ENCODE peak calls at places on chromosomes 16 and 17, in ten cellular contexts. One of them, this sample, is unnamed.

GRCh38 chr17:73255671-73256181 is 6.0 kb downstream of the CPSF4L start:
- DNase-seq in left cardiac atrium: peak; percentile 43
- DNase-seq in cardiac fibroblast: peak; percentile 35
- DNase-seq in stromal cell of bone marrow: no peak
- DNase-seq in GM03348: peak; percentile 78
- DNase-seq in mucosa of gallbladder: peak; percentile 40
- DNase-seq in adrenal gland: peak; percentile 35
- DNase-seq in colonic mucosa: peak; percentile 51
- DNase-seq in activated CD4-positive, alpha-beta T cell treated with anti-CD3 and anti-CD28 coated beads, Interleukin-2, amount 10 ng/mL, durations not matched to agents 7 days and 5 days: peak; percentile 54
- DNase-seq in CD4-positive, CD25-positive, alpha-beta regulatory T cell: peak; percentile 54
- DNase-seq in this sample: peak; percentile 47

GRCh38 chr17:15377608-15378007 is 36.2 kb upstream of the TEKT3 start:
- DNase-seq in left cardiac atrium: no peak
- DNase-seq in cardiac fibroblast: peak; percentile 81
- DNase-seq in stromal cell of bone marrow: peak; percentile 20
- DNase-seq in GM03348: peak; percentile 80
- DNase-seq in mucosa of gallbladder: no peak
- DNase-seq in adrenal gland: no peak
- DNase-seq in colonic mucosa: no peak
- DNase-seq in activated CD4-positive, alpha-beta T cell treated with anti-CD3 and anti-CD28 coated beads, Interleukin-2, amount 10 ng/mL, durations not matched to agents 7 days and 5 days: no peak
- DNase-seq in CD4-positive, CD25-positive, alpha-beta regulatory T cell: no peak
- DNase-seq in this sample: peak; percentile 68

GRCh38 chr17:47895254-47895855 is 681 bp upstream of the SP2 start:
- DNase-seq in left cardiac atrium: no peak
- DNase-seq in cardiac fibroblast: peak; percentile 51
- DNase-seq in stromal cell of bone marrow: no peak
- DNase-seq in GM03348: peak; percentile 40
- DNase-seq in mucosa of gallbladder: no peak
- DNase-seq in adrenal gland: peak; percentile 32
- DNase-seq in colonic mucosa: peak; percentile 55
- DNase-seq in activated CD4-positive, alpha-beta T cell treated with anti-CD3 and anti-CD28 coated beads, Interleukin-2, amount 10 ng/mL, durations not matched to agents 7 days and 5 days: peak; percentile 47
- DNase-seq in CD4-positive, CD25-positive, alpha-beta regulatory T cell: peak; percentile 61
- DNase-seq in this sample: peak; percentile 60

GRCh38 chr17:75364078-75364477 is 41.4 kb downstream of the GRB2 start:
- DNase-seq in left cardiac atrium: no peak
- DNase-seq in cardiac fibroblast: peak; percentile 49
- DNase-seq in stromal cell of bone marrow: peak; percentile 45
- DNase-seq in GM03348: peak; percentile 71
- DNase-seq in mucosa of gallbladder: no peak
- DNase-seq in adrenal gland: no peak
- DNase-seq in colonic mucosa: no peak
- DNase-seq in activated CD4-positive, alpha-beta T cell treated with anti-CD3 and anti-CD28 coated beads, Interleukin-2, amount 10 ng/mL, durations not matched to agents 7 days and 5 days: no peak
- DNase-seq in CD4-positive, CD25-positive, alpha-beta regulatory T cell: no peak
- DNase-seq in this sample: peak; percentile 54

GRCh38 chr17:40209404-40210093 is 9.6 kb upstream of the WIPF2 start:
- DNase-seq in left cardiac atrium: no peak
- DNase-seq in cardiac fibroblast: peak; percentile 17
- DNase-seq in stromal cell of bone marrow: no peak
- DNase-seq in GM03348: peak; percentile 77
- DNase-seq in mucosa of gallbladder: no peak
- DNase-seq in adrenal gland: no peak
- DNase-seq in colonic mucosa: no peak
- DNase-seq in activated CD4-positive, alpha-beta T cell treated with anti-CD3 and anti-CD28 coated beads, Interleukin-2, amount 10 ng/mL, durations not matched to agents 7 days and 5 days: no peak
- DNase-seq in CD4-positive, CD25-positive, alpha-beta regulatory T cell: no peak
- DNase-seq in this sample: peak; percentile 48

GRCh38 chr17:1998426-1998784 is 26.7 kb downstream of the RTN4RL1 start:
- DNase-seq in left cardiac atrium: no peak
- DNase-seq in cardiac fibroblast: no peak
- DNase-seq in stromal cell of bone marrow: no peak
- DNase-seq in GM03348: no peak
- DNase-seq in mucosa of gallbladder: no peak
- DNase-seq in adrenal gland: peak; percentile 41
- DNase-seq in colonic mucosa: peak; percentile 40
- DNase-seq in activated CD4-positive, alpha-beta T cell treated with anti-CD3 and anti-CD28 coated beads, Interleukin-2, amount 10 ng/mL, durations not matched to agents 7 days and 5 days: peak; percentile 17
- DNase-seq in CD4-positive, CD25-positive, alpha-beta regulatory T cell: no peak
- DNase-seq in this sample: no peak

GRCh38 chr17:76710863-76711611 is at the start of gene MXRA7:
- DNase-seq in left cardiac atrium: peak; percentile 80
- DNase-seq in cardiac fibroblast: peak; percentile 80
- DNase-seq in stromal cell of bone marrow: no peak
- DNase-seq in GM03348: peak; percentile 93
- DNase-seq in mucosa of gallbladder: peak; percentile 49
- DNase-seq in adrenal gland: peak; percentile 86
- DNase-seq in colonic mucosa: peak; percentile 81
- DNase-seq in activated CD4-positive, alpha-beta T cell treated with anti-CD3 and anti-CD28 coated beads, Interleukin-2, amount 10 ng/mL, durations not matched to agents 7 days and 5 days: peak; percentile 56
- DNase-seq in CD4-positive, CD25-positive, alpha-beta regulatory T cell: peak; percentile 24
- DNase-seq in this sample: peak; percentile 84

GRCh38 chr17:77353684-77354419 is 213.1 kb downstream of the SEC14L1 start:
- DNase-seq in left cardiac atrium: no peak
- DNase-seq in cardiac fibroblast: no peak
- DNase-seq in stromal cell of bone marrow: no peak
- DNase-seq in GM03348: no peak
- DNase-seq in mucosa of gallbladder: peak; percentile 9
- DNase-seq in adrenal gland: no peak
- DNase-seq in colonic mucosa: peak; percentile 19
- DNase-seq in activated CD4-positive, alpha-beta T cell treated with anti-CD3 and anti-CD28 coated beads, Interleukin-2, amount 10 ng/mL, durations not matched to agents 7 days and 5 days: no peak
- DNase-seq in CD4-positive, CD25-positive, alpha-beta regulatory T cell: no peak
- DNase-seq in this sample: no peak

GRCh38 chr17:77424585-77425344 is 284.0 kb downstream of the SEC14L1 start:
- DNase-seq in left cardiac atrium: peak; percentile 91
- DNase-seq in cardiac fibroblast: peak; percentile 99
- DNase-seq in stromal cell of bone marrow: peak; percentile 60
- DNase-seq in GM03348: no peak
- DNase-seq in mucosa of gallbladder: peak; percentile 88
- DNase-seq in adrenal gland: peak; percentile 94
- DNase-seq in colonic mucosa: peak; percentile 78
- DNase-seq in activated CD4-positive, alpha-beta T cell treated with anti-CD3 and anti-CD28 coated beads, Interleukin-2, amount 10 ng/mL, durations not matched to agents 7 days and 5 days: no peak
- DNase-seq in CD4-positive, CD25-positive, alpha-beta regulatory T cell: no peak
- DNase-seq in this sample: peak; percentile 85

GRCh38 chr16:31271621-31272190 is 11.9 kb downstream of the ITGAM start:
- DNase-seq in left cardiac atrium: no peak
- DNase-seq in cardiac fibroblast: no peak
- DNase-seq in stromal cell of bone marrow: no peak
- DNase-seq in GM03348: no peak
- DNase-seq in mucosa of gallbladder: no peak
- DNase-seq in adrenal gland: no peak
- DNase-seq in colonic mucosa: no peak
- DNase-seq in activated CD4-positive, alpha-beta T cell treated with anti-CD3 and anti-CD28 coated beads, Interleukin-2, amount 10 ng/mL, durations not matched to agents 7 days and 5 days: no peak
- DNase-seq in CD4-positive, CD25-positive, alpha-beta regulatory T cell: no peak
- DNase-seq in this sample: no peak

GRCh38 chr17:556431-556995 is 158.1 kb downstream of the VPS53 start:
- DNase-seq in left cardiac atrium: no peak
- DNase-seq in cardiac fibroblast: peak; percentile 58
- DNase-seq in stromal cell of bone marrow: no peak
- DNase-seq in GM03348: no peak
- DNase-seq in mucosa of gallbladder: no peak
- DNase-seq in adrenal gland: peak; percentile 26
- DNase-seq in colonic mucosa: no peak
- DNase-seq in activated CD4-positive, alpha-beta T cell treated with anti-CD3 and anti-CD28 coated beads, Interleukin-2, amount 10 ng/mL, durations not matched to agents 7 days and 5 days: no peak
- DNase-seq in CD4-positive, CD25-positive, alpha-beta regulatory T cell: no peak
- DNase-seq in this sample: no peak

GRCh38 chr16:85431431-85432124 is 181.5 kb upstream of the GSE1 start:
- DNase-seq in left cardiac atrium: peak; percentile 16
- DNase-seq in cardiac fibroblast: no peak
- DNase-seq in stromal cell of bone marrow: no peak
- DNase-seq in GM03348: no peak
- DNase-seq in mucosa of gallbladder: no peak
- DNase-seq in adrenal gland: no peak
- DNase-seq in colonic mucosa: peak; percentile 14
- DNase-seq in activated CD4-positive, alpha-beta T cell treated with anti-CD3 and anti-CD28 coated beads, Interleukin-2, amount 10 ng/mL, durations not matched to agents 7 days and 5 days: no peak
- DNase-seq in CD4-positive, CD25-positive, alpha-beta regulatory T cell: no peak
- DNase-seq in this sample: no peak

GRCh38 chr17:50593321-50593720 is 32.8 kb downstream of the CACNA1G start:
- DNase-seq in left cardiac atrium: peak; percentile 56
- DNase-seq in cardiac fibroblast: no peak
- DNase-seq in stromal cell of bone marrow: no peak
- DNase-seq in GM03348: no peak
- DNase-seq in mucosa of gallbladder: no peak
- DNase-seq in adrenal gland: no peak
- DNase-seq in colonic mucosa: no peak
- DNase-seq in activated CD4-positive, alpha-beta T cell treated with anti-CD3 and anti-CD28 coated beads, Interleukin-2, amount 10 ng/mL, durations not matched to agents 7 days and 5 days: no peak
- DNase-seq in CD4-positive, CD25-positive, alpha-beta regulatory T cell: no peak
- DNase-seq in this sample: no peak

GRCh38 chr16:20904507-20905079 is 4.0 kb downstream of the LYRM1 start:
- DNase-seq in left cardiac atrium: no peak
- DNase-seq in cardiac fibroblast: peak; percentile 89
- DNase-seq in stromal cell of bone marrow: no peak
- DNase-seq in GM03348: peak; percentile 24
- DNase-seq in mucosa of gallbladder: peak; percentile 29
- DNase-seq in adrenal gland: peak; percentile 32
- DNase-seq in colonic mucosa: no peak
- DNase-seq in activated CD4-positive, alpha-beta T cell treated with anti-CD3 and anti-CD28 coated beads, Interleukin-2, amount 10 ng/mL, durations not matched to agents 7 days and 5 days: peak; percentile 51
- DNase-seq in CD4-positive, CD25-positive, alpha-beta regulatory T cell: peak; percentile 69
- DNase-seq in this sample: peak; percentile 50

GRCh38 chr17:37475713-37476420 is 13.8 kb upstream of the DUSP14 start:
- DNase-seq in left cardiac atrium: no peak
- DNase-seq in cardiac fibroblast: no peak
- DNase-seq in stromal cell of bone marrow: no peak
- DNase-seq in GM03348: no peak
- DNase-seq in mucosa of gallbladder: no peak
- DNase-seq in adrenal gland: no peak
- DNase-seq in colonic mucosa: no peak
- DNase-seq in activated CD4-positive, alpha-beta T cell treated with anti-CD3 and anti-CD28 coated beads, Interleukin-2, amount 10 ng/mL, durations not matched to agents 7 days and 5 days: no peak
- DNase-seq in CD4-positive, CD25-positive, alpha-beta regulatory T cell: no peak
- DNase-seq in this sample: no peak

GRCh38 chr16:87487361-87487924 is 5.4 kb downstream of the ZCCHC14 start:
- DNase-seq in left cardiac atrium: peak; percentile 72
- DNase-seq in cardiac fibroblast: peak; percentile 31
- DNase-seq in stromal cell of bone marrow: no peak
- DNase-seq in GM03348: peak; percentile 50
- DNase-seq in mucosa of gallbladder: peak; percentile 75
- DNase-seq in adrenal gland: no peak
- DNase-seq in colonic mucosa: peak; percentile 90
- DNase-seq in activated CD4-positive, alpha-beta T cell treated with anti-CD3 and anti-CD28 coated beads, Interleukin-2, amount 10 ng/mL, durations not matched to agents 7 days and 5 days: no peak
- DNase-seq in CD4-positive, CD25-positive, alpha-beta regulatory T cell: peak; percentile 86
- DNase-seq in this sample: no peak

GRCh38 chr17:39800540-39800939 is 62.8 kb downstream of the GRB7 start:
- DNase-seq in left cardiac atrium: no peak
- DNase-seq in cardiac fibroblast: no peak
- DNase-seq in stromal cell of bone marrow: no peak
- DNase-seq in GM03348: no peak
- DNase-seq in mucosa of gallbladder: no peak
- DNase-seq in adrenal gland: no peak
- DNase-seq in colonic mucosa: no peak
- DNase-seq in activated CD4-positive, alpha-beta T cell treated with anti-CD3 and anti-CD28 coated beads, Interleukin-2, amount 10 ng/mL, durations not matched to agents 7 days and 5 days: peak; percentile 75
- DNase-seq in CD4-positive, CD25-positive, alpha-beta regulatory T cell: peak; percentile 87
- DNase-seq in this sample: no peak

GRCh38 chr17:31068291-31068690 is 26.5 kb upstream of the NF1 start:
- DNase-seq in left cardiac atrium: no peak
- DNase-seq in cardiac fibroblast: peak; percentile 37
- DNase-seq in stromal cell of bone marrow: no peak
- DNase-seq in GM03348: no peak
- DNase-seq in mucosa of gallbladder: peak; percentile 45
- DNase-seq in adrenal gland: peak; percentile 21
- DNase-seq in colonic mucosa: peak; percentile 64
- DNase-seq in activated CD4-positive, alpha-beta T cell treated with anti-CD3 and anti-CD28 coated beads, Interleukin-2, amount 10 ng/mL, durations not matched to agents 7 days and 5 days: peak; percentile 62
- DNase-seq in CD4-positive, CD25-positive, alpha-beta regulatory T cell: peak; percentile 78
- DNase-seq in this sample: peak; percentile 42

GRCh38 chr17:50686494-50687199 is 21.1 kb downstream of the ANKRD40 start:
- DNase-seq in left cardiac atrium: peak; percentile 83
- DNase-seq in cardiac fibroblast: peak; percentile 81
- DNase-seq in stromal cell of bone marrow: peak; percentile 78
- DNase-seq in GM03348: peak; percentile 90
- DNase-seq in mucosa of gallbladder: peak; percentile 88
- DNase-seq in adrenal gland: peak; percentile 95
- DNase-seq in colonic mucosa: peak; percentile 89
- DNase-seq in activated CD4-positive, alpha-beta T cell treated with anti-CD3 and anti-CD28 coated beads, Interleukin-2, amount 10 ng/mL, durations not matched to agents 7 days and 5 days: no peak
- DNase-seq in CD4-positive, CD25-positive, alpha-beta regulatory T cell: no peak
- DNase-seq in this sample: peak; percentile 84

GRCh38 chr16:85311741-85312140 is 199.5 kb upstream of the CIBAR2 start:
- DNase-seq in left cardiac atrium: no peak
- DNase-seq in cardiac fibroblast: no peak
- DNase-seq in stromal cell of bone marrow: no peak
- DNase-seq in GM03348: no peak
- DNase-seq in mucosa of gallbladder: no peak
- DNase-seq in adrenal gland: no peak
- DNase-seq in colonic mucosa: no peak
- DNase-seq in activated CD4-positive, alpha-beta T cell treated with anti-CD3 and anti-CD28 coated beads, Interleukin-2, amount 10 ng/mL, durations not matched to agents 7 days and 5 days: no peak
- DNase-seq in CD4-positive, CD25-positive, alpha-beta regulatory T cell: no peak
- DNase-seq in this sample: no peak

GRCh38 chr17:64118452-64118979 is 11.4 kb downstream of the ERN1 start:
- DNase-seq in left cardiac atrium: peak; percentile 55
- DNase-seq in cardiac fibroblast: peak; percentile 72
- DNase-seq in stromal cell of bone marrow: no peak
- DNase-seq in GM03348: peak; percentile 24
- DNase-seq in mucosa of gallbladder: no peak
- DNase-seq in adrenal gland: peak; percentile 82
- DNase-seq in colonic mucosa: peak; percentile 36
- DNase-seq in activated CD4-positive, alpha-beta T cell treated with anti-CD3 and anti-CD28 coated beads, Interleukin-2, amount 10 ng/mL, durations not matched to agents 7 days and 5 days: no peak
- DNase-seq in CD4-positive, CD25-positive, alpha-beta regulatory T cell: no peak
- DNase-seq in this sample: peak; percentile 84

GRCh38 chr16:74186589-74186988 is 110.0 kb upstream of the PSMD7 start:
- DNase-seq in left cardiac atrium: no peak
- DNase-seq in cardiac fibroblast: peak; percentile 9
- DNase-seq in stromal cell of bone marrow: peak; percentile 12
- DNase-seq in GM03348: peak; percentile 11
- DNase-seq in mucosa of gallbladder: no peak
- DNase-seq in adrenal gland: no peak
- DNase-seq in colonic mucosa: no peak
- DNase-seq in activated CD4-positive, alpha-beta T cell treated with anti-CD3 and anti-CD28 coated beads, Interleukin-2, amount 10 ng/mL, durations not matched to agents 7 days and 5 days: no peak
- DNase-seq in CD4-positive, CD25-positive, alpha-beta regulatory T cell: no peak
- DNase-seq in this sample: no peak

GRCh38 chr17:28549274-28550132 is 2.9 kb downstream of the UNC119 start:
- DNase-seq in left cardiac atrium: no peak
- DNase-seq in cardiac fibroblast: no peak
- DNase-seq in stromal cell of bone marrow: no peak
- DNase-seq in GM03348: no peak
- DNase-seq in mucosa of gallbladder: no peak
- DNase-seq in adrenal gland: no peak
- DNase-seq in colonic mucosa: no peak
- DNase-seq in activated CD4-positive, alpha-beta T cell treated with anti-CD3 and anti-CD28 coated beads, Interleukin-2, amount 10 ng/mL, durations not matched to agents 7 days and 5 days: peak; percentile 78
- DNase-seq in CD4-positive, CD25-positive, alpha-beta regulatory T cell: peak; percentile 87
- DNase-seq in this sample: no peak

GRCh38 chr16:4097826-4098240 is 18.4 kb downstream of the ADCY9 start:
- DNase-seq in left cardiac atrium: no peak
- DNase-seq in cardiac fibroblast: peak; percentile 76
- DNase-seq in stromal cell of bone marrow: no peak
- DNase-seq in GM03348: no peak
- DNase-seq in mucosa of gallbladder: no peak
- DNase-seq in adrenal gland: no peak
- DNase-seq in colonic mucosa: no peak
- DNase-seq in activated CD4-positive, alpha-beta T cell treated with anti-CD3 and anti-CD28 coated beads, Interleukin-2, amount 10 ng/mL, durations not matched to agents 7 days and 5 days: no peak
- DNase-seq in CD4-positive, CD25-positive, alpha-beta regulatory T cell: no peak
- DNase-seq in this sample: no peak

GRCh38 chr17:4136373-4136772 is 6.5 kb downstream of the ZZEF1 start:
- DNase-seq in left cardiac atrium: peak; percentile 42
- DNase-seq in cardiac fibroblast: no peak
- DNase-seq in stromal cell of bone marrow: no peak
- DNase-seq in GM03348: no peak
- DNase-seq in mucosa of gallbladder: no peak
- DNase-seq in adrenal gland: peak; percentile 33
- DNase-seq in colonic mucosa: peak; percentile 72
- DNase-seq in activated CD4-positive, alpha-beta T cell treated with anti-CD3 and anti-CD28 coated beads, Interleukin-2, amount 10 ng/mL, durations not matched to agents 7 days and 5 days: no peak
- DNase-seq in CD4-positive, CD25-positive, alpha-beta regulatory T cell: no peak
- DNase-seq in this sample: peak; percentile 91

GRCh38 chr16:51853586-51853985 is 693.4 kb downstream of the TOX3 start:
- DNase-seq in left cardiac atrium: no peak
- DNase-seq in cardiac fibroblast: no peak
- DNase-seq in stromal cell of bone marrow: no peak
- DNase-seq in GM03348: no peak
- DNase-seq in mucosa of gallbladder: no peak
- DNase-seq in adrenal gland: no peak
- DNase-seq in colonic mucosa: no peak
- DNase-seq in activated CD4-positive, alpha-beta T cell treated with anti-CD3 and anti-CD28 coated beads, Interleukin-2, amount 10 ng/mL, durations not matched to agents 7 days and 5 days: no peak
- DNase-seq in CD4-positive, CD25-positive, alpha-beta regulatory T cell: no peak
- DNase-seq in this sample: no peak

GRCh38 chr17:52524238-52524637 is 365.7 kb upstream of the CA10 start:
- DNase-seq in left cardiac atrium: no peak
- DNase-seq in cardiac fibroblast: no peak
- DNase-seq in stromal cell of bone marrow: no peak
- DNase-seq in GM03348: no peak
- DNase-seq in mucosa of gallbladder: no peak
- DNase-seq in adrenal gland: no peak
- DNase-seq in colonic mucosa: no peak
- DNase-seq in activated CD4-positive, alpha-beta T cell treated with anti-CD3 and anti-CD28 coated beads, Interleukin-2, amount 10 ng/mL, durations not matched to agents 7 days and 5 days: no peak
- DNase-seq in CD4-positive, CD25-positive, alpha-beta regulatory T cell: no peak
- DNase-seq in this sample: no peak

GRCh38 chr16:84874004-84874435 is 54.2 kb downstream of the CRISPLD2 start:
- DNase-seq in left cardiac atrium: no peak
- DNase-seq in cardiac fibroblast: peak; percentile 16
- DNase-seq in stromal cell of bone marrow: no peak
- DNase-seq in GM03348: no peak
- DNase-seq in mucosa of gallbladder: no peak
- DNase-seq in adrenal gland: no peak
- DNase-seq in colonic mucosa: no peak
- DNase-seq in activated CD4-positive, alpha-beta T cell treated with anti-CD3 and anti-CD28 coated beads, Interleukin-2, amount 10 ng/mL, durations not matched to agents 7 days and 5 days: no peak
- DNase-seq in CD4-positive, CD25-positive, alpha-beta regulatory T cell: no peak
- DNase-seq in this sample: no peak